ENCODE peak calls at places on chromosomes 6 and 20, in seven cellular contexts. One of them, this sample, is unnamed.

GRCh38 chr20:48398506-48399449 is 429.0 kb downstream of the PREX1 start:
- DNase-seq in LHCN-M2: no peak
- DNase-seq in ELF-1: no peak
- DNase-seq in Right ventricle myocardium inferior: no peak
- DNase-seq in anterior cingulate cortex: no peak
- DNase-seq in GM19239: no peak
- DNase-seq in AG09319: no peak
- DNase-seq in this sample: no peak

GRCh38 chr6:23826587-23826986 is 299.4 kb upstream of the NRSN1 start:
- DNase-seq in Right ventricle myocardium inferior: no peak
- DNase-seq in GM19239: no peak
- DNase-seq in ELF-1: no peak
- DNase-seq in LHCN-M2: no peak
- DNase-seq in AG09319: no peak
- DNase-seq in anterior cingulate cortex: no peak
- DNase-seq in this sample: no peak

GRCh38 chr6:44477293-44477894 is 89.9 kb downstream of the CDC5L start:
- DNase-seq in GM19239: no peak
- DNase-seq in LHCN-M2: no peak
- DNase-seq in ELF-1: peak; percentile 41
- DNase-seq in AG09319: no peak
- DNase-seq in Right ventricle myocardium inferior: no peak
- DNase-seq in anterior cingulate cortex: no peak
- DNase-seq in this sample: no peak

GRCh38 chr20:10653593-10654288 is 20.1 kb downstream of the JAG1 start:
- DNase-seq in LHCN-M2: no peak
- DNase-seq in GM19239: no peak
- DNase-seq in anterior cingulate cortex: no peak
- DNase-seq in Right ventricle myocardium inferior: no peak
- DNase-seq in AG09319: peak; percentile 62
- DNase-seq in ELF-1: no peak
- DNase-seq in this sample: no peak

GRCh38 chr6:125041740-125042459 is 79.7 kb downstream of the RNF217 start:
- DNase-seq in GM19239: no peak
- DNase-seq in Right ventricle myocardium inferior: no peak
- DNase-seq in AG09319: no peak
- DNase-seq in LHCN-M2: peak; percentile 62
- DNase-seq in anterior cingulate cortex: no peak
- DNase-seq in ELF-1: no peak
- DNase-seq in this sample: no peak

GRCh38 chr20:1539816-1540215 is 17.7 kb downstream of the SIRPD start:
- DNase-seq in ELF-1: no peak
- DNase-seq in AG09319: no peak
- DNase-seq in GM19239: no peak
- DNase-seq in LHCN-M2: no peak
- DNase-seq in anterior cingulate cortex: no peak
- DNase-seq in Right ventricle myocardium inferior: no peak
- DNase-seq in this sample: no peak

GRCh38 chr20:22584630-22584921 is 204 bp upstream of the FOXA2 start:
- DNase-seq in AG09319: no peak
- DNase-seq in LHCN-M2: no peak
- DNase-seq in ELF-1: peak; percentile 69
- DNase-seq in anterior cingulate cortex: no peak
- DNase-seq in Right ventricle myocardium inferior: no peak
- DNase-seq in GM19239: no peak
- DNase-seq in this sample: no peak

GRCh38 chr20:46937827-46938226 is 43.2 kb downstream of the EYA2 start:
- DNase-seq in anterior cingulate cortex: no peak
- DNase-seq in GM19239: no peak
- DNase-seq in AG09319: no peak
- DNase-seq in ELF-1: no peak
- DNase-seq in Right ventricle myocardium inferior: no peak
- DNase-seq in LHCN-M2: no peak
- DNase-seq in this sample: no peak

GRCh38 chr6:166097914-166098522 is 69.6 kb downstream of the TBXT start:
- DNase-seq in Right ventricle myocardium inferior: peak; percentile 83
- DNase-seq in LHCN-M2: peak; percentile 67
- DNase-seq in anterior cingulate cortex: peak; percentile 42
- DNase-seq in GM19239: peak; percentile 34
- DNase-seq in AG09319: peak; percentile 40
- DNase-seq in ELF-1: peak; percentile 96
- DNase-seq in this sample: peak; percentile 89

GRCh38 chr6:33861722-33862121 is 57.9 kb upstream of the MLN start:
- DNase-seq in AG09319: no peak
- DNase-seq in ELF-1: no peak
- DNase-seq in GM19239: no peak
- DNase-seq in LHCN-M2: no peak
- DNase-seq in anterior cingulate cortex: no peak
- DNase-seq in Right ventricle myocardium inferior: no peak
- DNase-seq in this sample: no peak

GRCh38 chr6:123913858-123914257 is 110.2 kb downstream of the NKAIN2 start:
- DNase-seq in AG09319: no peak
- DNase-seq in LHCN-M2: peak; percentile 42
- DNase-seq in GM19239: no peak
- DNase-seq in Right ventricle myocardium inferior: no peak
- DNase-seq in ELF-1: no peak
- DNase-seq in anterior cingulate cortex: no peak
- DNase-seq in this sample: no peak

GRCh38 chr6:27472182-27472616 is 706 bp downstream of the ZNF184 start:
- DNase-seq in Right ventricle myocardium inferior: peak; percentile 64
- DNase-seq in anterior cingulate cortex: peak; percentile 41
- DNase-seq in ELF-1: no peak
- DNase-seq in LHCN-M2: peak; percentile 88
- DNase-seq in AG09319: no peak
- DNase-seq in GM19239: no peak
- DNase-seq in this sample: peak; percentile 48

GRCh38 chr20:47790032-47790965 is 5.0 kb upstream of the SULF2 start:
- DNase-seq in anterior cingulate cortex: no peak
- DNase-seq in LHCN-M2: peak; percentile 53
- DNase-seq in GM19239: no peak
- DNase-seq in ELF-1: no peak
- DNase-seq in Right ventricle myocardium inferior: no peak
- DNase-seq in AG09319: peak; percentile 70
- DNase-seq in this sample: no peak

GRCh38 chr6:138524526-138524925 is 25.2 kb upstream of the NHSL1 start:
- DNase-seq in LHCN-M2: no peak
- DNase-seq in Right ventricle myocardium inferior: no peak
- DNase-seq in anterior cingulate cortex: no peak
- DNase-seq in ELF-1: no peak
- DNase-seq in GM19239: no peak
- DNase-seq in AG09319: no peak
- DNase-seq in this sample: no peak

GRCh38 chr20:53736757-53737403 is 143.2 kb upstream of the ZNF217 start:
- DNase-seq in AG09319: no peak
- DNase-seq in ELF-1: no peak
- DNase-seq in LHCN-M2: peak; percentile 51
- DNase-seq in GM19239: no peak
- DNase-seq in Right ventricle myocardium inferior: no peak
- DNase-seq in anterior cingulate cortex: no peak
- DNase-seq in this sample: no peak

GRCh38 chr6:169976301-169977081 is 225.1 kb downstream of the ERMARD start:
- DNase-seq in Right ventricle myocardium inferior: no peak
- DNase-seq in AG09319: no peak
- DNase-seq in anterior cingulate cortex: no peak
- DNase-seq in ELF-1: no peak
- DNase-seq in LHCN-M2: no peak
- DNase-seq in GM19239: no peak
- DNase-seq in this sample: no peak

GRCh38 chr6:138404666-138405337 is 779 bp downstream of the HEBP2 start:
- DNase-seq in LHCN-M2: no peak
- DNase-seq in Right ventricle myocardium inferior: no peak
- DNase-seq in ELF-1: peak; percentile 52
- DNase-seq in anterior cingulate cortex: no peak
- DNase-seq in GM19239: no peak
- DNase-seq in AG09319: no peak
- DNase-seq in this sample: no peak

GRCh38 chr20:23370274-23370673 is 8.3 kb downstream of the GZF1 start:
- DNase-seq in Right ventricle myocardium inferior: no peak
- DNase-seq in GM19239: no peak
- DNase-seq in anterior cingulate cortex: no peak
- DNase-seq in LHCN-M2: no peak
- DNase-seq in AG09319: no peak
- DNase-seq in ELF-1: no peak
- DNase-seq in this sample: no peak

GRCh38 chr6:40856271-40856670 is 182.8 kb downstream of the UNC5CL start:
- DNase-seq in anterior cingulate cortex: no peak
- DNase-seq in LHCN-M2: no peak
- DNase-seq in GM19239: no peak
- DNase-seq in Right ventricle myocardium inferior: no peak
- DNase-seq in AG09319: no peak
- DNase-seq in ELF-1: no peak
- DNase-seq in this sample: no peak

GRCh38 chr6:137160763-137161162 is 12.7 kb downstream of the IL22RA2 start:
- DNase-seq in AG09319: no peak
- DNase-seq in Right ventricle myocardium inferior: no peak
- DNase-seq in ELF-1: no peak
- DNase-seq in LHCN-M2: peak; percentile 81
- DNase-seq in anterior cingulate cortex: no peak
- DNase-seq in GM19239: no peak
- DNase-seq in this sample: no peak

GRCh38 chr6:20126789-20127653 is 85.2 kb downstream of the MBOAT1 start:
- DNase-seq in LHCN-M2: peak; percentile 42
- DNase-seq in ELF-1: peak; percentile 83
- DNase-seq in Right ventricle myocardium inferior: peak; percentile 84
- DNase-seq in GM19239: peak; percentile 35
- DNase-seq in anterior cingulate cortex: peak; percentile 4
- DNase-seq in AG09319: peak; percentile 11
- DNase-seq in this sample: peak; percentile 78

GRCh38 chr20:58420798-58421496 is 31.9 kb downstream of the VAPB start:
- DNase-seq in LHCN-M2: peak; percentile 77
- DNase-seq in AG09319: no peak
- DNase-seq in GM19239: no peak
- DNase-seq in anterior cingulate cortex: no peak
- DNase-seq in ELF-1: no peak
- DNase-seq in Right ventricle myocardium inferior: no peak
- DNase-seq in this sample: no peak

GRCh38 chr6:104607501-104607900 is 252.2 kb downstream of the HACE1 start:
- DNase-seq in anterior cingulate cortex: no peak
- DNase-seq in AG09319: no peak
- DNase-seq in LHCN-M2: no peak
- DNase-seq in GM19239: no peak
- DNase-seq in ELF-1: no peak
- DNase-seq in Right ventricle myocardium inferior: no peak
- DNase-seq in this sample: no peak

GRCh38 chr6:99270852-99271251 is 78.6 kb downstream of the FAXC start:
- DNase-seq in GM19239: no peak
- DNase-seq in anterior cingulate cortex: no peak
- DNase-seq in Right ventricle myocardium inferior: no peak
- DNase-seq in LHCN-M2: peak; percentile 8
- DNase-seq in AG09319: no peak
- DNase-seq in ELF-1: no peak
- DNase-seq in this sample: no peak

GRCh38 chr6:81575446-81575845 is 177.0 kb downstream of the TENT5A start:
- DNase-seq in ELF-1: no peak
- DNase-seq in Right ventricle myocardium inferior: no peak
- DNase-seq in GM19239: no peak
- DNase-seq in anterior cingulate cortex: no peak
- DNase-seq in AG09319: no peak
- DNase-seq in LHCN-M2: peak; percentile 36
- DNase-seq in this sample: no peak

GRCh38 chr20:31830406-31830981 is 11.3 kb downstream of the MYLK2 start:
- DNase-seq in Right ventricle myocardium inferior: no peak
- DNase-seq in GM19239: no peak
- DNase-seq in AG09319: no peak
- DNase-seq in anterior cingulate cortex: no peak
- DNase-seq in LHCN-M2: no peak
- DNase-seq in ELF-1: no peak
- DNase-seq in this sample: no peak

GRCh38 chr6:108417027-108417426 is 122.2 kb downstream of the AFG1L start:
- DNase-seq in LHCN-M2: no peak
- DNase-seq in Right ventricle myocardium inferior: no peak
- DNase-seq in anterior cingulate cortex: no peak
- DNase-seq in AG09319: no peak
- DNase-seq in ELF-1: no peak
- DNase-seq in GM19239: no peak
- DNase-seq in this sample: no peak

GRCh38 chr6:64054870-64055269 is 419.3 kb downstream of the PHF3 start:
- DNase-seq in GM19239: no peak
- DNase-seq in LHCN-M2: no peak
- DNase-seq in ELF-1: no peak
- DNase-seq in AG09319: no peak
- DNase-seq in anterior cingulate cortex: no peak
- DNase-seq in Right ventricle myocardium inferior: no peak
- DNase-seq in this sample: no peak

GRCh38 chr6:10099086-10099499 is 315.8 kb downstream of the TFAP2A start:
- DNase-seq in anterior cingulate cortex: no peak
- DNase-seq in AG09319: no peak
- DNase-seq in LHCN-M2: no peak
- DNase-seq in Right ventricle myocardium inferior: no peak
- DNase-seq in GM19239: no peak
- DNase-seq in ELF-1: peak; percentile 83
- DNase-seq in this sample: peak; percentile 28

GRCh38 chr6:106094261-106094963 is 8.3 kb downstream of the PRDM1 start:
- DNase-seq in anterior cingulate cortex: no peak
- DNase-seq in AG09319: no peak
- DNase-seq in GM19239: no peak
- DNase-seq in ELF-1: no peak
- DNase-seq in LHCN-M2: no peak
- DNase-seq in Right ventricle myocardium inferior: no peak
- DNase-seq in this sample: no peak

GRCh38 chr6:29559524-29560287 is at the start of gene UBD:
- DNase-seq in GM19239: no peak
- DNase-seq in Right ventricle myocardium inferior: no peak
- DNase-seq in AG09319: no peak
- DNase-seq in ELF-1: no peak
- DNase-seq in anterior cingulate cortex: no peak
- DNase-seq in LHCN-M2: no peak
- DNase-seq in this sample: no peak

GRCh38 chr6:41731561-41732086 is 3.8 kb downstream of the TFEB start:
- DNase-seq in GM19239: no peak
- DNase-seq in ELF-1: no peak
- DNase-seq in anterior cingulate cortex: no peak
- DNase-seq in AG09319: no peak
- DNase-seq in Right ventricle myocardium inferior: no peak
- DNase-seq in LHCN-M2: no peak
- DNase-seq in this sample: no peak

GRCh38 chr6:89956182-89956581 is 61.9 kb downstream of the GJA10 start:
- DNase-seq in LHCN-M2: no peak
- DNase-seq in Right ventricle myocardium inferior: no peak
- DNase-seq in AG09319: no peak
- DNase-seq in GM19239: no peak
- DNase-seq in anterior cingulate cortex: no peak
- DNase-seq in ELF-1: no peak
- DNase-seq in this sample: no peak

GRCh38 chr6:137264308-137265075 is 45.3 kb upstream of the IFNGR1 start:
- DNase-seq in GM19239: no peak
- DNase-seq in ELF-1: no peak
- DNase-seq in AG09319: no peak
- DNase-seq in Right ventricle myocardium inferior: no peak
- DNase-seq in LHCN-M2: no peak
- DNase-seq in anterior cingulate cortex: no peak
- DNase-seq in this sample: no peak

GRCh38 chr20:21076073-21076472 is 30.1 kb downstream of the LINC00237 start:
- DNase-seq in ELF-1: no peak
- DNase-seq in Right ventricle myocardium inferior: no peak
- DNase-seq in AG09319: no peak
- DNase-seq in anterior cingulate cortex: no peak
- DNase-seq in GM19239: no peak
- DNase-seq in LHCN-M2: no peak
- DNase-seq in this sample: no peak

GRCh38 chr6:150272264-150272975 is 96.4 kb upstream of the IYD start:
- DNase-seq in ELF-1: no peak
- DNase-seq in LHCN-M2: no peak
- DNase-seq in Right ventricle myocardium inferior: no peak
- DNase-seq in GM19239: no peak
- DNase-seq in AG09319: no peak
- DNase-seq in anterior cingulate cortex: no peak
- DNase-seq in this sample: no peak

GRCh38 chr6:141726158-141726557 is 406.6 kb upstream of the GJE1 start:
- DNase-seq in anterior cingulate cortex: no peak
- DNase-seq in GM19239: no peak
- DNase-seq in Right ventricle myocardium inferior: no peak
- DNase-seq in LHCN-M2: peak; percentile 80
- DNase-seq in ELF-1: peak; percentile 10
- DNase-seq in AG09319: no peak
- DNase-seq in this sample: no peak

This sample was measured in HEK293T.